ENCODE peak calls at places on chromosomes 12 and 14, in eight cellular contexts. A is IMR-90, B is A549, Z is adrenal gland, X is sigmoid colon, O is Peyer's patch, Y is ovary, E is transverse colon. L is an unnamed sample.

GRCh38 chr12:20122274-20122673 is 246.1 kb upstream of the PDE3A start:
- DNase-seq in X (no peak), E (no peak), A (no peak), Y (no peak), O (no peak), Z (no peak), B (no peak), L (no peak)

GRCh38 chr12:80939231-80939950 is 1.7 kb upstream of the LIN7A start:
- DNase-seq in E (no peak), B (no peak), Z (no peak), O (no peak), X (no peak), A (no peak), Y (no peak), L (no peak)

GRCh38 chr14:84485016-84485415 is 1044.9 kb upstream of the FLRT2 start:
- DNase-seq in X (no peak), Z (no peak), E (no peak), O (no peak), A (no peak), Y (no peak), B (no peak), L (no peak)

GRCh38 chr12:100267603-100268281 is 765 bp downstream of the SCYL2 start:
- DNase-seq in X (no peak), Y (no peak), O (no peak), Z (peak; percentile 52), E (no peak), A (peak; percentile 37), B (no peak), L (no peak)

GRCh38 chr12:111196532-111196931 is 172.4 kb downstream of the PHETA1 start:
- DNase-seq in B (no peak), Y (no peak), O (no peak), X (no peak), E (no peak), Z (no peak), A (no peak), L (no peak)

GRCh38 chr14:70955543-70956480 is 48.6 kb downstream of the PCNX1 start:
- DNase-seq in Y (no peak), B (no peak), X (no peak), O (no peak), Z (no peak), E (no peak), A (peak; percentile 26), L (no peak)

GRCh38 chr14:74616507-74616906 is 4.5 kb upstream of the LTBP2 start:
- DNase-seq in A (peak; percentile 91), Y (no peak), Z (peak; percentile 59), B (peak; percentile 46), X (no peak), E (no peak), O (no peak), L (no peak)

GRCh38 chr12:60035835-60036234 is 440.0 kb downstream of the SLC16A7 start:
- DNase-seq in B (no peak), O (no peak), X (no peak), Z (no peak), E (no peak), A (peak; percentile 27), Y (no peak), L (no peak)

GRCh38 chr12:106051853-106052531 is 86.8 kb downstream of the NUAK1 start:
- DNase-seq in B (no peak), O (no peak), X (no peak), A (peak; percentile 34), E (no peak), Y (no peak), Z (no peak), L (no peak)

GRCh38 chr12:27705263-27705662 is 5.4 kb upstream of the MRPS35 start:
- DNase-seq in Z (no peak), O (no peak), B (no peak), E (no peak), X (no peak), A (no peak), Y (no peak), L (no peak)

GRCh38 chr12:12443482-12443881 is 86.6 kb downstream of the BORCS5 start:
- DNase-seq in Y (peak; percentile 41), X (peak; percentile 75), O (no peak), Z (peak; percentile 32), A (no peak), B (no peak), E (no peak), L (no peak)

GRCh38 chr12:89364058-89364457 is 11.8 kb upstream of the DUSP6 start:
- DNase-seq in A (no peak), O (no peak), X (no peak), Y (no peak), B (no peak), Z (no peak), E (no peak), L (no peak)

GRCh38 chr12:22250762-22251161 is 83.7 kb downstream of the ST8SIA1 start:
- DNase-seq in A (no peak), Z (no peak), O (no peak), B (no peak), X (no peak), Y (no peak), E (no peak), L (no peak)

GRCh38 chr14:69464829-69465228 is 19.7 kb upstream of the PLEKHD1 start:
- DNase-seq in X (no peak), Y (no peak), Z (no peak), O (no peak), E (no peak), B (no peak), A (peak; percentile 98), L (no peak)

GRCh38 chr12:9948606-9949286 is 16.6 kb upstream of the CLEC2A start:
- DNase-seq in Y (no peak), A (no peak), O (no peak), Z (no peak), B (no peak), X (no peak), E (no peak), L (no peak)

GRCh38 chr12:1922075-1922709 is 3.7 kb upstream of the CACNA2D4 start:
- DNase-seq in A (no peak), E (peak; percentile 52), Y (no peak), X (peak; percentile 58), O (peak; percentile 56), Z (no peak), B (no peak), L (no peak)

GRCh38 chr14:68103841-68104240 is 284.3 kb downstream of the RAD51B start:
- DNase-seq in A (no peak), O (no peak), Z (no peak), E (no peak), Y (no peak), B (no peak), X (peak; percentile 73), L (no peak)

GRCh38 chr14:59013672-59014298 is 174.7 kb upstream of the DAAM1 start:
- DNase-seq in A (peak; percentile 68), X (no peak), Y (no peak), Z (no peak), E (no peak), B (no peak), O (no peak), L (no peak)

DNA sequence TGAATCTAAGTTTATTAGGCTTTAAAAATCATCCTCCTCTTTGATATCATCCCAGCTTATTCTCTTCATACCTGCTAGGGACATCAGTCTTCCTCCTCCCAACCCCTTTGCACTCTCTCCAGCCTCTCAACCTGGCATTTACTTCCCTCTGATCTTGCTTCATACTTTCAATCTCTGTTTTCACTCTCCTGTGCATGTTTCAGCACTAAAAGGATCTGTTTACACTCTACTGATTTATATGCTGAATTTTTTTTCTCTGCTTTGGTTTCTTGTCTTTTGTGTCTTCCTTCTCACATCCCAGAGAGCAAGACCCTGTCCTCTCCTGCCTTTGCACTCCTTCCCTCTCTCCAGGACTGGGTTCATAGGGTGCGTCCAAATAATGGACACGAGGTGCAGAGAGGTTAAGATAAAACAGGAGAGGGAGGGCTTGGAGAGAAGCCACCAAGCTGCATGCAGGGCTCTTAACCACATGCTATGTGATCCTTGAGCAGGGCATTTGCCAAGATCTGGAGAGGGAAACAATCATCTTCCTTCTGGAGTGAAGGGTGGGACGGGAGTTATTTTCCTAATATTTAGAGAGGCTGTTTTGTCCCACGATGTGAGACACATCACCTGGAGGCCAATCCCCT is 3.0 kb upstream of the CISTR start:
- DNase-seq in Y (no peak), B (no peak), X (no peak), A (peak; percentile 52), E (no peak), O (no peak), Z (no peak), L (no peak)
- H3K4me1 ChIP-seq in Y (peaks cover 4% of the 10 kb centered on the region), B (peaks cover 11% of the 10 kb centered on the region), X (peaks cover 43% of the 10 kb centered on the region), A (peaks cover 6% of the 10 kb centered on the region), E (peaks cover 24% of the 10 kb centered on the region), O (no peaks in the 10 kb centered on the region), Z (peaks cover 11% of the 10 kb centered on the region), L (peaks cover 37% of the 10 kb centered on the region)

GRCh38 chr14:49767473-49768300 is at the start of gene KLHDC2:
- DNase-seq in Y (peak; percentile 89), A (peak; percentile 88), E (peak; percentile 92), B (peak; percentile 65), X (peak; percentile 93), O (peak; percentile 94), Z (peak; percentile 91), L (peak; percentile 39)
- TF ChIP-seq POLR2A in Y (peak; percentile 74), A (peak; percentile 91), E (peak; percentile 77), B (peak; percentile 80), X (no peak), O (peak; percentile 99), Z (peak; percentile 92), L (peak; percentile 98)

GRCh38 chr14:32366256-32366655 is 37.2 kb downstream of the AKAP6 start:
- DNase-seq in O (no peak), Z (no peak), Y (no peak), X (no peak), B (no peak), E (no peak), A (no peak), L (no peak)
- H3K27ac ChIP-seq in O (no peak overlapping the region), Z (no peak overlapping the region), Y (no peak overlapping the region), X (peak overlapping the region; percentile 6), B (no peak overlapping the region), E (no peak overlapping the region), A (no peak overlapping the region), L (peak overlapping the region; percentile 16)

GRCh38 chr14:93084866-93085857 is 30.6 kb downstream of the ITPK1 start:
- DNase-seq in Z (no peak), Y (no peak), E (no peak), X (no peak), O (no peak), B (no peak), A (no peak), L (no peak)

GRCh38 chr14:93082576-93083001 is 33.1 kb downstream of the ITPK1 start:
- DNase-seq in Y (no peak), E (no peak), A (no peak), O (no peak), B (no peak), X (no peak), Z (no peak), L (no peak)

GRCh38 chr14:93084402-93084801 is 31.3 kb downstream of the ITPK1 start:
- DNase-seq in X (no peak), A (no peak), E (no peak), O (no peak), Z (no peak), Y (no peak), B (no peak), L (no peak)

GRCh38 chr14:93081875-93082570 is 33.7 kb downstream of the ITPK1 start:
- DNase-seq in B (no peak), O (no peak), Z (no peak), Y (no peak), E (no peak), X (no peak), A (no peak), L (no peak)

DNA sequence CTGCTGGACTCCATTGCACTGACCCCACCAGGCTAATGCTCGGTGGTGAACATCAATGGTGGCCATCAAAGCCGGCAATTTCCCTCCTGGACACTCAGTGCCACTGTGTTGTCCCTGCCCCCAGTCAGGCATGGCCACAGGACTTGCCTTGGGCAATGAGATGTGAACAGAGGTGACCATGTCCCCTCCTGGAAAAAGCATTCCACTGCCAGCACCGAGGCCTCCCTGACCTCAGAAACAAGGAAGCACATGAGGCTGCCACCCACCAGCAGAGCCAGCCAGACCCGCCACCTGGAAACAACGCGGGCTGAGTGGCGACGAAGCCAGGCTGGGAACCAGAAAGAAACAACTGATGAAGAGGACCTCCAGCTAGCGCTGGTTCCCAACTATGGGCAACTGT is 31.8 kb downstream of the ITPK1 start:
- DNase-seq in Y (no peak), O (no peak), Z (no peak), A (no peak), E (no peak), B (no peak), X (no peak), L (no peak)
- H3K4me1 ChIP-seq in Y (no peaks in the 10 kb centered on the region), O (no peaks in the 10 kb centered on the region), Z (no peaks in the 10 kb centered on the region), A (peaks cover 1% of the 10 kb centered on the region), E (peaks cover 7% of the 10 kb centered on the region), B (peaks cover 15% of the 10 kb centered on the region), X (peaks cover 56% of the 10 kb centered on the region), L (peaks cover 17% of the 10 kb centered on the region)

L was measured in esophagus squamous epithelium.